ENCODE peak calls at places on chromosomes 3 and 15, in six cellular contexts. One of them, this sample, is unnamed.

GRCh38 chr15:96553006-96553405 is 222.5 kb downstream of the NR2F2 start:
- DNase-seq in Panc1: no peak
- DNase-seq in GM20000: no peak
- DNase-seq in kidney glomerular epithelial cell: no peak
- DNase-seq in LHCN-M2: peak; percentile 71
- DNase-seq in right atrium auricular region: no peak
- DNase-seq in this sample: no peak

GRCh38 chr3:45496550-45496949 is 98.0 kb upstream of the LIMD1 start:
- DNase-seq in Panc1: no peak
- DNase-seq in GM20000: no peak
- DNase-seq in kidney glomerular epithelial cell: no peak
- DNase-seq in LHCN-M2: peak; percentile 97
- DNase-seq in right atrium auricular region: no peak
- DNase-seq in this sample: no peak

GRCh38 chr3:194058189-194058571 is 77.8 kb upstream of the HES1 start:
- DNase-seq in Panc1: no peak
- DNase-seq in GM20000: peak; percentile 63
- DNase-seq in kidney glomerular epithelial cell: no peak
- DNase-seq in LHCN-M2: peak; percentile 41
- DNase-seq in right atrium auricular region: peak; percentile 62
- DNase-seq in this sample: peak; percentile 73

GRCh38 chr3:102106421-102107097 is 257.2 kb downstream of the NFKBIZ start:
- DNase-seq in Panc1: no peak
- DNase-seq in GM20000: no peak
- DNase-seq in kidney glomerular epithelial cell: no peak
- DNase-seq in LHCN-M2: peak; percentile 47
- DNase-seq in right atrium auricular region: no peak
- DNase-seq in this sample: no peak

GRCh38 chr15:33089878-33090757 is 104.4 kb downstream of the FMN1 start:
- DNase-seq in Panc1: no peak
- DNase-seq in GM20000: no peak
- DNase-seq in kidney glomerular epithelial cell: no peak
- DNase-seq in LHCN-M2: peak; percentile 87
- DNase-seq in right atrium auricular region: no peak
- DNase-seq in this sample: no peak

GRCh38 chr3:13537926-13538325 is 11.0 kb upstream of the FBLN2 start:
- DNase-seq in Panc1: peak; percentile 18
- DNase-seq in GM20000: no peak
- DNase-seq in kidney glomerular epithelial cell: no peak
- DNase-seq in LHCN-M2: peak; percentile 94
- DNase-seq in right atrium auricular region: no peak
- DNase-seq in this sample: no peak

GRCh38 chr15:67547836-67548531 is 5.5 kb downstream of the MAP2K5 start:
- DNase-seq in Panc1: no peak
- DNase-seq in GM20000: no peak
- DNase-seq in kidney glomerular epithelial cell: peak; percentile 1
- DNase-seq in LHCN-M2: no peak
- DNase-seq in right atrium auricular region: no peak
- DNase-seq in this sample: no peak

GRCh38 chr3:81726132-81726531 is 35.3 kb downstream of the GBE1 start:
- DNase-seq in Panc1: no peak
- DNase-seq in GM20000: no peak
- DNase-seq in kidney glomerular epithelial cell: no peak
- DNase-seq in LHCN-M2: peak; percentile 63
- DNase-seq in right atrium auricular region: no peak
- DNase-seq in this sample: no peak

GRCh38 chr3:11591401-11592266 is 52.1 kb downstream of the VGLL4 start:
- DNase-seq in Panc1: no peak
- DNase-seq in GM20000: no peak
- DNase-seq in kidney glomerular epithelial cell: peak; percentile 80
- DNase-seq in LHCN-M2: peak; percentile 80
- DNase-seq in right atrium auricular region: no peak
- DNase-seq in this sample: peak; percentile 80

GRCh38 chr3:129614435-129614834 is 8.0 kb upstream of the PLXND1 start:
- DNase-seq in Panc1: no peak
- DNase-seq in GM20000: no peak
- DNase-seq in kidney glomerular epithelial cell: no peak
- DNase-seq in LHCN-M2: no peak
- DNase-seq in right atrium auricular region: no peak
- DNase-seq in this sample: no peak

GRCh38 chr3:128330301-128330845 is 136.3 kb downstream of the DNAJB8 start:
- DNase-seq in Panc1: no peak
- DNase-seq in GM20000: no peak
- DNase-seq in kidney glomerular epithelial cell: no peak
- DNase-seq in LHCN-M2: no peak
- DNase-seq in right atrium auricular region: no peak
- DNase-seq in this sample: no peak

GRCh38 chr3:4570840-4571621 is 77.9 kb downstream of the ITPR1 start:
- DNase-seq in Panc1: no peak
- DNase-seq in GM20000: no peak
- DNase-seq in kidney glomerular epithelial cell: no peak
- DNase-seq in LHCN-M2: no peak
- DNase-seq in right atrium auricular region: no peak
- DNase-seq in this sample: no peak

GRCh38 chr15:57019496-57020160 is 101.2 kb downstream of the TCF12 start:
- DNase-seq in Panc1: no peak
- DNase-seq in GM20000: no peak
- DNase-seq in kidney glomerular epithelial cell: peak; percentile 29
- DNase-seq in LHCN-M2: peak; percentile 42
- DNase-seq in right atrium auricular region: no peak
- DNase-seq in this sample: no peak

GRCh38 chr15:63891079-63891762 is 57.5 kb upstream of the HERC1 start:
- DNase-seq in Panc1: peak; percentile 74
- DNase-seq in GM20000: peak; percentile 59
- DNase-seq in kidney glomerular epithelial cell: peak; percentile 69
- DNase-seq in LHCN-M2: peak; percentile 71
- DNase-seq in right atrium auricular region: peak; percentile 89
- DNase-seq in this sample: no peak

GRCh38 chr15:57320543-57321220 is 55.6 kb upstream of the CGNL1 start:
- DNase-seq in Panc1: no peak
- DNase-seq in GM20000: no peak
- DNase-seq in kidney glomerular epithelial cell: peak; percentile 33
- DNase-seq in LHCN-M2: peak; percentile 82
- DNase-seq in right atrium auricular region: peak; percentile 79
- DNase-seq in this sample: no peak

GRCh38 chr3:189964623-189965022 is 156.1 kb downstream of the P3H2 start:
- DNase-seq in Panc1: no peak
- DNase-seq in GM20000: no peak
- DNase-seq in kidney glomerular epithelial cell: no peak
- DNase-seq in LHCN-M2: no peak
- DNase-seq in right atrium auricular region: no peak
- DNase-seq in this sample: no peak

GRCh38 chr3:99562990-99563607 is 75.3 kb upstream of the COL8A1 start:
- DNase-seq in Panc1: no peak
- DNase-seq in GM20000: no peak
- DNase-seq in kidney glomerular epithelial cell: peak; percentile 66
- DNase-seq in LHCN-M2: peak; percentile 80
- DNase-seq in right atrium auricular region: no peak
- DNase-seq in this sample: no peak

GRCh38 chr3:123028233-123028828 is 768 bp upstream of the SEMA5B start:
- DNase-seq in Panc1: peak; percentile 20
- DNase-seq in GM20000: peak; percentile 80
- DNase-seq in kidney glomerular epithelial cell: peak; percentile 54
- DNase-seq in LHCN-M2: peak; percentile 68
- DNase-seq in right atrium auricular region: no peak
- DNase-seq in this sample: no peak

GRCh38 chr15:90062023-90062728 is 40.1 kb downstream of the IDH2 start:
- DNase-seq in Panc1: no peak
- DNase-seq in GM20000: no peak
- DNase-seq in kidney glomerular epithelial cell: no peak
- DNase-seq in LHCN-M2: no peak
- DNase-seq in right atrium auricular region: no peak
- DNase-seq in this sample: no peak

GRCh38 chr3:146746190-146746589 is 141.0 kb upstream of the PLSCR5 start:
- DNase-seq in Panc1: no peak
- DNase-seq in GM20000: no peak
- DNase-seq in kidney glomerular epithelial cell: no peak
- DNase-seq in LHCN-M2: peak; percentile 54
- DNase-seq in right atrium auricular region: no peak
- DNase-seq in this sample: no peak

GRCh38 chr3:135539854-135540253 is 425.7 kb upstream of the PPP2R3A start:
- DNase-seq in Panc1: no peak
- DNase-seq in GM20000: no peak
- DNase-seq in kidney glomerular epithelial cell: no peak
- DNase-seq in LHCN-M2: no peak
- DNase-seq in right atrium auricular region: no peak
- DNase-seq in this sample: no peak